ENCODE peak calls at places on chromosomes 12 and 14, in five cellular contexts. R, T, K, F and G are unnamed samples.
A peak's percentile ranks its signal among the peaks of the same experiment; 100 is the strongest.

GRCh38 chr12:84814664-84815245 is 97.8 kb downstream of the SLC6A15 start:
- DNase-seq in R (no peak), T (no peak), K (no peak), F (peak; percentile 45), G (no peak)

GRCh38 chr12:101107032-101107763 is 102.8 kb downstream of the SLC5A8 start:
- DNase-seq in R (no peak), T (no peak), K (no peak), F (no peak), G (no peak)

GRCh38 chr12:74349925-74350324 is 187.7 kb upstream of the ATXN7L3B start:
- DNase-seq in R (no peak), T (no peak), K (peak; percentile 8), F (no peak), G (no peak)

GRCh38 chr12:1099158-1099557 is 108.1 kb downstream of the ERC1 start:
- DNase-seq in R (no peak), T (no peak), K (no peak), F (no peak), G (no peak)

GRCh38 chr14:104795781-104796681 is 483 bp upstream of the AKT1 start:
- DNase-seq in R (no peak), T (no peak), K (no peak), F (no peak), G (no peak)

GRCh38 chr12:87816186-87816585 is 213.0 kb downstream of the C12orf50 start:
- DNase-seq in R (no peak), T (no peak), K (no peak), F (no peak), G (peak; percentile 66)

GRCh38 chr14:105475916-105476845 is 1.6 kb downstream of the CRIP2 start:
- DNase-seq in R (peak; percentile 89), T (no peak), K (no peak), F (no peak), G (no peak)

GRCh38 chr12:92871121-92871520 is 58.0 kb downstream of the EEA1 start:
- DNase-seq in R (no peak), T (no peak), K (no peak), F (no peak), G (no peak)

GRCh38 chr14:105859717-105860614 is 333.6 kb downstream of the TMEM121 start:
- DNase-seq in R (no peak), T (no peak), K (no peak), F (no peak), G (no peak)

GRCh38 chr12:95955549-95956159 is 12.5 kb downstream of the AMDHD1 start:
- DNase-seq in R (no peak), T (no peak), K (no peak), F (no peak), G (no peak)

GRCh38 chr14:92892589-92892988 is 30.4 kb upstream of the CHGA start:
- DNase-seq in R (no peak), T (no peak), K (no peak), F (peak; percentile 50), G (no peak)

GRCh38 chr12:25800101-25800500 is 158.4 kb upstream of the RASSF8 start:
- DNase-seq in R (no peak), T (no peak), K (no peak), F (peak; percentile 29), G (no peak)

GRCh38 chr12:118714051-118714460 is 267.3 kb upstream of the SRRM4 start:
- DNase-seq in R (no peak), T (no peak), K (no peak), F (no peak), G (no peak)

GRCh38 chr14:72939630-72940029 is 13.4 kb downstream of the DCAF4 start:
- DNase-seq in R (no peak), T (no peak), K (no peak), F (no peak), G (no peak)

GRCh38 chr12:2586159-2587035 is 208.4 kb upstream of the FKBP4 start:
- DNase-seq in R (no peak), T (no peak), K (no peak), F (peak; percentile 83), G (no peak)

GRCh38 chr12:20486233-20486632 is 117.9 kb downstream of the PDE3A start:
- DNase-seq in R (no peak), T (no peak), K (no peak), F (no peak), G (no peak)

GRCh38 chr12:120229071-120229582 is 28.2 kb upstream of the RPLP0 start:
- DNase-seq in R (no peak), T (no peak), K (no peak), F (peak; percentile 58), G (no peak)

GRCh38 chr14:24483604-24484252 is 24.3 kb downstream of the CMA1 start:
- DNase-seq in R (no peak), T (no peak), K (no peak), F (peak; percentile 68), G (no peak)